ENCODE peak calls at places on chromosomes 6 and 20, in six cellular contexts. D is GM18507; S is coronary artery; W is cerebellum; J is stimulated activated CD4-positive, alpha-beta T cell treated with anti-CD3 and anti-CD28 coated beads, Interleukin-12 subunit alpha, Interleukin-12 subunit beta, amount 100 ng/mL, for 24 hours; C is LoVo. Z is an unnamed sample.

GRCh38 chr6:148502773-148503135 is 160.1 kb downstream of the SASH1 start:
- DNase-seq in D (no peak), S (no peak), W (no peak), J (no peak), C (no peak), Z (no peak)

GRCh38 chr6:2791124-2792050 is 26.2 kb downstream of the WRNIP1 start:
- DNase-seq in D (peak), S (no peak), W (peak), J (peak), C (peak), Z (no peak)

GRCh38 chr20:6700563-6701328 is 66.7 kb upstream of the BMP2 start:
- DNase-seq in D (no peak), S (no peak), W (no peak), J (no peak), C (no peak), Z (peak)

GRCh38 chr20:60589624-60590023 is 631.4 kb downstream of the CDH26 start:
- DNase-seq in D (no peak), S (no peak), W (no peak), J (no peak), C (peak), Z (no peak)

GRCh38 chr20:60009318-60009717 is 51.1 kb downstream of the CDH26 start:
- DNase-seq in D (no peak), S (peak), W (no peak), J (no peak), C (no peak), Z (no peak)

GRCh38 chr20:9323622-9324021 is 190.8 kb upstream of the LAMP5 start:
- DNase-seq in D (no peak), S (no peak), W (no peak), J (no peak), C (no peak), Z (no peak)

GRCh38 chr20:4195499-4195898 is 180.1 kb upstream of the RNF24 start:
- DNase-seq in D (no peak), S (no peak), W (peak), J (no peak), C (no peak), Z (no peak)

GRCh38 chr6:32852844-32853540 is 512 bp downstream of the TAP1 start:
- DNase-seq in D (no peak), S (peak), W (peak), J (no peak), C (no peak), Z (peak)

GRCh38 chr6:20540683-20541082 is 6.4 kb downstream of the CDKAL1 start:
- DNase-seq in D (no peak), S (no peak), W (no peak), J (no peak), C (no peak), Z (no peak)

GRCh38 chr6:81304486-81304885 is 448.0 kb downstream of the TENT5A start:
- DNase-seq in D (no peak), S (no peak), W (no peak), J (no peak), C (no peak), Z (no peak)

GRCh38 chr6:84269947-84270733 is 42.7 kb upstream of the CEP162 start:
- DNase-seq in D (no peak), S (no peak), W (no peak), J (no peak), C (no peak), Z (no peak)

GRCh38 chr6:14178083-14178445 is 60.5 kb downstream of the CD83 start:
- DNase-seq in D (no peak), S (no peak), W (no peak), J (no peak), C (no peak), Z (no peak)

GRCh38 chr6:150352321-150353296 is 16.2 kb upstream of the IYD start:
- DNase-seq in D (no peak), S (no peak), W (no peak), J (no peak), C (no peak), Z (no peak)